ENCODE peak calls at places on chromosomes 12 and 14, in ten cellular contexts. H is fibroblast of lung, R is GM12878, K is endodermal cell, C is neural progenitor cell, Q is H9, T is IMR-90, G is HCT116, I is colonic mucosa, E is mammary epithelial cell. U is an unnamed sample. For H3K4me1, the result is how much of the 10 kb centered on the place peaks cover.

GRCh38 chr12:71682466-71682865 is 3.4 kb upstream of the TMEM19 start:
- DNase-seq in H (no peak), R (no peak), K (no peak), C (no peak), Q (no peak), T (no peak), G (no peak), I (no peak), E (no peak), U (no peak)

GRCh38 chr14:53032838-53033390 is 82.1 kb upstream of the FERMT2 start:
- DNase-seq in H (no peak), R (no peak), K (no peak), C (no peak), Q (no peak), T (peak), G (no peak), I (no peak), E (no peak), U (no peak)

GRCh38 chr12:91926810-91927209 is 218.8 kb downstream of the BTG1 start:
- DNase-seq in H (peak), R (no peak), K (no peak), C (no peak), Q (no peak), T (peak), G (no peak), I (no peak), E (peak), U (no peak)

GRCh38 chr12:91142184-91142583 is 30.9 kb upstream of the LUM start:
- DNase-seq in H (peak), R (no peak), K (no peak), C (no peak), Q (no peak), T (peak), G (no peak), I (no peak), E (no peak), U (no peak)

GRCh38 chr12:53174881-53175491 is 5.5 kb upstream of the ZNF740 start:
- DNase-seq in H (peak), R (no peak), K (peak), C (peak), Q (peak), T (peak), G (no peak), I (peak), E (no peak), U (no peak)

GRCh38 chr14:99821519-99822165 is 28.4 kb downstream of the EML1 start:
- DNase-seq in H (peak), R (no peak), K (no peak), C (no peak), Q (peak), T (peak), G (no peak), I (no peak), E (peak), U (no peak)

GRCh38 chr12:105204916-105205315 is 31.1 kb downstream of the APPL2 start:
- DNase-seq in H (peak), R (no peak), K (no peak), C (no peak), Q (no peak), T (peak), G (no peak), I (no peak), E (peak), U (no peak)

GRCh38 chr12:128825845-128826244 is 2.1 kb upstream of the SLC15A4 start:
- DNase-seq in H (no peak), R (no peak), K (no peak), C (no peak), Q (no peak), T (no peak), G (no peak), I (no peak), E (no peak), U (no peak)

GRCh38 chr12:19884081-19884480 is 444.8 kb downstream of the AEBP2 start:
- DNase-seq in H (no peak), R (no peak), K (no peak), C (no peak), Q (no peak), T (no peak), G (no peak), I (no peak), E (no peak), U (no peak)

GRCh38 chr12:60308366-60309000 is 712.7 kb downstream of the SLC16A7 start:
- DNase-seq in H (peak), R (no peak), K (no peak), C (no peak), Q (no peak), T (peak), G (no peak), I (no peak), E (peak), U (no peak)

DNA sequence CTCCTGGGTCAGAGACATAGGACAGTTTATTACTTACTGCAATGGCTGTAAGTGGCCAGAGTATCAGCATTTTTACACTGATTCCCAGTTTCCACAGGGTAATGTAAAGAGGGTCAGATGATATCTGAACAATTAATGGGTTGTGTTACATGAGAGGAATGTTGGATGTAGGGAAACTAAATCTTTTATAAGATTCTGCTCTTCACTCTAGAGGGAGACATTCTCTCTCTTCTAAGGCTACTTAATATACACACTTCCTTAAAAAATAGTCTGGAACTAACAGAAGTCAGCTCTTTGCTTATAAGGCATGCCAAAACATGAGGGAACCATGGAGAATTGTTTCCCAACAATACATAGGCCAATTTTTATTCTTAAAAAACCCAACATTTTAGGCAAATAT is 389.8 kb downstream of the ETNK1 start:
- DNase-seq in H (no peak), R (no peak), K (no peak), C (no peak), Q (no peak), T (no peak), G (no peak), I (no peak), E (no peak), U (no peak)
- TF ChIP-seq CTCF in H (no peak), R (no peak), K (peak), C (no peak), Q (no peak), T (no peak), G (no peak), I (no peak), E (peak), U (no peak)

GRCh38 chr12:647039-647712 is 16.1 kb downstream of the NINJ2 start:
- DNase-seq in H (no peak), R (no peak), K (peak), C (no peak), Q (no peak), T (no peak), G (no peak), I (no peak), E (no peak), U (no peak)

GRCh38 chr12:647713-648085 is 15.5 kb downstream of the NINJ2 start:
- DNase-seq in H (no peak), R (no peak), K (no peak), C (no peak), Q (no peak), T (no peak), G (no peak), I (no peak), E (no peak), U (no peak)

GRCh38 chr12:645563-646071 is 17.6 kb downstream of the NINJ2 start:
- DNase-seq in H (peak), R (no peak), K (peak), C (no peak), Q (no peak), T (peak), G (no peak), I (no peak), E (peak), U (no peak)

GRCh38 chr12:646303-647038 is 16.8 kb downstream of the NINJ2 start:
- DNase-seq in H (no peak), R (no peak), K (peak), C (no peak), Q (no peak), T (no peak), G (no peak), I (peak), E (no peak), U (no peak)

DNA sequence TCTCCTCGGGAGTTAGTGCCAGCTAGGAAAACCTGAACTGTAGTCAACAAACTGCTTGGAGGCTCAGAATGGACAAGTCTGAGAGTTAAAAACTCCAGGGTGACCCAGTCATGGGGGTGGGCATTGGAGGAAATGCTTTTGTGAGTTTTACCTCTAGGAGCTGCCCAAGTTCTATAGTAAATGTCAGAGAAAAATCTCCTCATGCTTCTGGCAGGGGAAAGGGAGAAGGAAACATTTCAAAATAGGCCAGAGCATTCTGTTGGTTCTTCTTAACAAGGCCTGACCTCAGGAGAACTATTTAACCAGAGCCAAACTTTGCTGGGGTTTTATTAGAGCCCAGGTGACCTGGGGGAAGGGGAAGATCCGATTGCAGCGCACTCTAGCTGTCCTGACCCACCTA is 12.3 kb downstream of the NINJ2 start:
- DNase-seq in H (no peak), R (no peak), K (peak), C (no peak), Q (no peak), T (no peak), G (no peak), I (no peak), E (no peak), U (no peak)
- H3K4me1 ChIP-seq in H (under half), R (under half), K (under half), C (under half), Q (under half), T (under half), G (under half), I (under half), E (under half), U (under half)

DNA sequence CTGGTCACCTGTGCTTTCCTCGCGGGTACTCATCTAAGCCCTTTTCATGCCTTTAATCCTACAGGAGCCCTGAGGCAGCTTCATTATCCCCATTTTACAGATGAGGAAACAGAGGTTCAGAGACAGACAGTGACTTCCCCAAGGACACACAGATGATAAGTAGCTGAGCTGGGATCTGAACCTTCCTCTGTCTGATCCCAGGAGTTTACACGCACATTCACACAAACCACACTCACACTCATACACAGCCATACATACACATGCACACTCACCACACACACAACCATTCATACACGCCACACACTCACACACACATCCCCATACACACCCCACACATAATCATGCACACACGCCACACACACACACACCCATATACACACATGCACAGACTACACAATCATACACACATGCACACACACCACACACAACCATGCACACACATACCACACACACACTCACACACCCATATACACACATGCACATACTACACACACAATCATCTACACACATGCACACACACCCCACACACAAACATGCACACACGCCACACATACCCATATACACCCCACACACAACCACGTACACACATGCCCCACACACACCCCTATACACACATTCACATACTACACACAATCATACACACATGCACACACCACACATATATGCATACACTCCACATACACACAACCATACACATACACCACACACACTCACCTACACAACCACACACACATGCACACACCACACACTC is 2.7 kb downstream of the TMEM119 start:
- DNase-seq in H (no peak), R (no peak), K (no peak), C (no peak), Q (no peak), T (no peak), G (no peak), I (no peak), E (no peak), U (no peak)
- H3K9ac ChIP-seq in H (peak), R (no peak), K (no peak), C (no peak), Q (no peak), T (no peak), G (no peak), I (no peak), E (no peak), U (no peak)

DNA sequence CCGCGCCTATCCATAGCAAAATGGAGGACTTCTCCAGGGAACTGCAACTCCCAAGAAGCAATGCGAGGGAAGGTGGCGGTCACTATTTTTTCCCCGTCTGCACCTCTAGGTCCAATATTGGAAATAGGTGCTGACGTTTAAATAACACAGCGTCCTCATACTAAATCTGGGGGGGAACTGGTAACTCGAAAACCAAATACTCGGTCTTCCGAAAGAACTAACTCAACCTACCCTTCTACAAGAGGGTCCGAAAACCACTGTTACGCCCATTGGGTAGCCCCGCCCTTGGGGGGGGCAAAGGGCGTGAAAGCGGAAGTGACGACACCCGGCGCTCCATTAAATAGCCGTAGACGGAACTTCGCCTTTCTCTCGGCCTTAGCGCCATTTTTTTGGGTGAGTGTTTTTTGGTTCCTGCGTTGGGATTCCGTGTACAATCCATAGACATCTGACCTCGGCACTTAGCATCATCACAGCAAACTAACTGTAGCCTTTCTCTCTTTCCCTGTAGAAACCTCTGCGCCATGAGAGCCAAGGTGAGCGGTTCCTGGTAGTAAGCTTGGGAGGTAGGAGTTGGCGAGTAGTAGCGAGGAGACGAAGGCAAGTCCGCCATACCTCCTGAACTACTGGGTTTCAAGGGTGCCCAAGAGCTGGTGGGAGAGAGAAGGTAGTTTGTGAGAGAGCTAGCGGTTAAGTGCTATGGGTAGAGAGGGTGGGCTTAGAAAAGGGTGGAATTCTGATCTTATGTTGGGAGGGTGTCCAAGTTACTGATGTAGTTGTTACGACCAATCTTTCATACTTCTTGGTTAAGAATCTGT is at the start of gene RPL41:
- DNase-seq in H (peak), R (peak), K (peak), C (peak), Q (peak), T (peak), G (peak), I (peak), E (peak), U (peak)
- TF ChIP-seq CTCF in H (no peak), R (peak), K (no peak), C (no peak), Q (no peak), T (no peak), G (no peak), I (no peak), E (no peak), U (no peak)

DNA sequence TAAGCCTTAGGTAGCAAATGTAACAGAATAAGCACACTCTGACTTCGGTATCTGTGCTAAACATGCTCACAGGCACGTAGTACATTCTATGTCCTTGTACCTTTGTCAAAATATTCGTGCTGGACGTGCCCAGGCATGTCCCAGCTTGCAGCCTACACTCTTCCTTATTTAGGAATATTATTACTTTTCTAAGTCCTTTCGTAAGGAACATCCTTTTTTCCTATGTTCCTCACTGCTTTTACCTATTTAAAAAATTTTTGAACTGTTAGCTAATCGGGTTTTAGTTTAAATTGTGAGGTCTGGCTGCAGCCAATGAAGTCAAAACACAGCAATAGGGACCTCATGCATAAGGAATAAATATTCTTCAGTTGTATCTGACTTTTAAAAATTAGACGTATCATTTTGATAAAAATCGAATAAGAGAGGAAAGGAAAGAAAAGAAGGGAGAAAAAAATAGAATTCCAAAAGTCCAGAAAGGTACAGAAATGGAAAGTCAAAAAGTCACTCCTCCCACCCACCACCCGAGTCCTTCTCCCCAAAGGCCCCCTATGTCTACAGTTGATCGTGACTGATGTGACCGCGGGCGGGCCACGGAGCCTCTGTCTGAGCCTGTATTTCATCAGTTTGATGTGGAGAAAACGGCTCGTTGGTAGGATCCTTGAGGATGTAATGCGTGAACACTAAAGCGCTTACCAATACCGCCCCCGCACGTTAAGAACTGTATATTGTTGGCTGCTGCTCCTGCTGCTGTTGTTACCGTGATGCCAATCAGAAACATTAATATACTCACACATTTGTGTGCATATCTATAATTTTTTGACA is 24.4 kb upstream of the UBC start:
- DNase-seq in H (peak), R (peak), K (peak), C (peak), Q (peak), T (peak), G (peak), I (peak), E (peak), U (peak)
- H3K4me1 ChIP-seq in H (under half), R (under half), K (under half), C (under half), Q (under half), T (under half), G (under half), I (under half), E (under half), U (under half)

GRCh38 chr12:21775130-21775920 is 819 bp upstream of the KCNJ8 start:
- DNase-seq in H (no peak), R (no peak), K (peak), C (no peak), Q (no peak), T (no peak), G (no peak), I (no peak), E (no peak), U (no peak)
- H3K9ac ChIP-seq in H (no peak), R (no peak), K (no peak), C (no peak), Q (no peak), T (no peak), G (no peak), I (no peak), E (no peak), U (peak)

DNA sequence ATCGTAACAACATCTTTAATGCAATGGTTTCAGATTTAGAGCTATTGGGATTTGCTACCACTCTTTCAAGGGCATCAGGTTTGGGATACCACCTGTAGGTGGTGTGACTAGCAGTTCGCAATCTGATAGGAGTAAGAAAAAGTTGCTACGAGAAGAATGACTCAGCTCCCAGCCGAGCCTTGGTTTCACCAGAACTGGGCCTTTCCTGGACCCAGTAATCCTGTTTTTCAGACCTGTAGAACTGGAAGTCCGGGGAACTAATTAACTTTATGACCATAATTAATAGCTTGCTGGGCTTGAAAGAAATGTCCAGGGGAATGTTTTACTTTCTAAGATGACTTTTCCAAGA is 770 bp downstream of the ABHD4 start:
- DNase-seq in H (peak), R (no peak), K (peak), C (peak), Q (no peak), T (peak), G (peak), I (peak), E (peak), U (no peak)
- TF ChIP-seq CTCF in H (peak), R (peak), K (peak), C (peak), Q (peak), T (peak), G (peak), I (no peak), E (peak), U (no peak)

DNA sequence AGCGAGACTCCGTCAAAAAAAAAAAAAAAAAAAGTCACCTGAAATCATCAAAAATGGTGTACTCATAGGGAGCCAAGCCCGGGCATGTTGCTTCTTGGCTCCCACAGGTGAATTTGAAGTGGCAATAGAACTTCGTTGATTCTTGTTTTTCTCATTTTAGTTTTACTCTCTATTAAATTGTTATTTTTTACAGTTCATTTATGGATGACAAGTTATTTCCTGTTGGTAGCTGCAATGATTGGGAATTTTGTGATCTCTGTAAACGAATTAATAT is 1.3 kb downstream of the TM7SF3 start:
- DNase-seq in H (no peak), R (no peak), K (no peak), C (no peak), Q (no peak), T (no peak), G (no peak), I (no peak), E (peak), U (no peak)
- H3K4me1 ChIP-seq in H (under half), R (under half), K (under half), C (under half), Q (under half), T (under half), G (under half), I (under half), E (under half), U (under half)

DNA sequence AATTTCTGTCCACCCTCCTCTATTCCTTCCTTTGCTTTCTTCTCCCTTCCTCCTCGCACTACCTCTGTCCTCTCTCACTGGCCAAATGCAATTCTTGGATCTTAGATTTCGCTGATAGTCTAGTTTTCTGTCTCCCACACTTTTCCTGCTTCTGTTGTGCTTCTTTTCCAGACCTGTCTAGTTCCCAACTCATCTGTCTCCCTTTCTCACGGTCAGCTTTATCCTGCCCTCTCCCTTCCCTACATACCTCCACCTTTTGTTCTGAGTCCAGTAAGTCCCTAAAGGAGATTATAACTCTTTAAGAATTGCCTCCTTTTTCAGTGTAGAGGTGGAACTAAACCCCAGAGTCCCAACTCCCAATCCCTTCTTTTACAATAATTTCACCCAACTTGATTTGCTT is 880 bp upstream of the MMP14 start:
- DNase-seq in H (no peak), R (no peak), K (no peak), C (no peak), Q (no peak), T (no peak), G (no peak), I (no peak), E (no peak), U (no peak)
- H3K9ac ChIP-seq in H (no peak), R (no peak), K (no peak), C (no peak), Q (no peak), T (no peak), G (no peak), I (peak), E (no peak), U (no peak)